ENCODE peak calls at places on chromosomes 7 and 10, in four cellular contexts. Q is T follicular helper cell; J is stimulated activated CD8-positive, alpha-beta memory T cell treated with anti-CD3 and anti-CD28 coated beads, Interleukin-15, amount 100 ng/mL, for 24 hours; V is heart right ventricle. E is an unnamed sample.

GRCh38 chr10:48497965-48498770 is 106.7 kb downstream of the ARHGAP22 start:
- DNase-seq in V (no peak), Q (no peak), J (no peak), E (no peak)

GRCh38 chr7:51240868-51241267 is 75.7 kb downstream of the COBL start:
- DNase-seq in Q (no peak), J (no peak), V (no peak), E (no peak)

GRCh38 chr7:140671966-140672365 is 779 bp upstream of the ADCK2 start:
- DNase-seq in J (no peak), V (no peak), Q (no peak), E (no peak)

GRCh38 chr10:58477122-58477521 is 35.5 kb upstream of the BICC1 start:
- DNase-seq in Q (no peak), J (no peak), V (peak), E (no peak)

GRCh38 chr10:99534456-99534938 is 1.8 kb downstream of the NKX2-3 start:
- DNase-seq in Q (no peak), V (no peak), J (no peak), E (no peak)

GRCh38 chr10:24901686-24902399 is 50.6 kb downstream of the PRTFDC1 start:
- DNase-seq in V (peak), Q (no peak), J (no peak), E (no peak)

GRCh38 chr7:133082390-133082766 is 488 bp upstream of the CHCHD3 start:
- DNase-seq in Q (no peak), V (no peak), J (no peak), E (no peak)

GRCh38 chr7:149605696-149606095 is 108.1 kb upstream of the ZNF746 start:
- DNase-seq in Q (no peak), V (no peak), J (no peak), E (no peak)

GRCh38 chr7:157653827-157654207 is 317.0 kb downstream of the DNAJB6 start:
- DNase-seq in Q (no peak), J (no peak), V (no peak), E (no peak)

GRCh38 chr7:69780377-69780776 is 182.1 kb downstream of the AUTS2 start:
- DNase-seq in V (no peak), Q (no peak), J (no peak), E (no peak)